ENCODE peak calls at places on chromosomes 12 and 14, in nine cellular contexts. G is esophagus squamous epithelium, Y is fibroblast of pulmonary artery, Z is body of pancreas, C is uterus, I is mesothelial cell of epicardium, E is cardiac muscle cell, R is suprapubic skin, N is tibial artery. D is an unnamed sample.
A peak's percentile ranks its signal among the peaks of the same experiment; 100 is the strongest.

GRCh38 chr12:31324845-31325523 is 966 bp downstream of the SINHCAF start:
- DNase-seq in G (no peak), Y (peak; percentile 62), Z (peak; percentile 59), C (peak; percentile 65), I (no peak), E (peak; percentile 67), R (peak; percentile 82), N (peak; percentile 79), D (no peak)

GRCh38 chr14:105087963-105088811 is 23.0 kb upstream of the GPR132 start:
- DNase-seq in G (no peak), Y (peak; percentile 61), Z (peak; percentile 41), C (peak; percentile 66), I (no peak), E (peak; percentile 86), R (peak; percentile 81), N (peak; percentile 88), D (no peak)

GRCh38 chr12:98816720-98817119 is 171.6 kb downstream of the APAF1 start:
- DNase-seq in G (no peak), Y (no peak), Z (no peak), C (no peak), I (no peak), E (no peak), R (no peak), N (no peak), D (no peak)

GRCh38 chr14:59254911-59255545 is 66.6 kb downstream of the DAAM1 start:
- DNase-seq in G (no peak), Y (peak; percentile 92), Z (no peak), C (peak; percentile 38), I (no peak), E (peak; percentile 90), R (no peak), N (peak; percentile 75), D (no peak)

GRCh38 chr14:104138891-104139459 is 588 bp downstream of the KIF26A start:
- DNase-seq in G (no peak), Y (no peak), Z (no peak), C (no peak), I (peak; percentile 25), E (no peak), R (peak; percentile 78), N (peak; percentile 55), D (no peak)

GRCh38 chr14:60311417-60311816 is 62.4 kb downstream of the PPM1A start:
- DNase-seq in G (no peak), Y (peak; percentile 52), Z (no peak), C (no peak), I (no peak), E (peak; percentile 66), R (no peak), N (no peak), D (no peak)

GRCh38 chr12:25377475-25378179 is 126.9 kb upstream of the KRAS start:
- DNase-seq in G (no peak), Y (peak; percentile 44), Z (no peak), C (no peak), I (no peak), E (peak; percentile 33), R (no peak), N (no peak), D (no peak)

GRCh38 chr12:58915634-58916033 is 4.7 kb downstream of the LRIG3 start:
- DNase-seq in G (no peak), Y (peak; percentile 58), Z (peak; percentile 38), C (peak; percentile 63), I (no peak), E (peak; percentile 64), R (peak; percentile 80), N (peak; percentile 70), D (no peak)

GRCh38 chr12:114738460-114739184 is 54.6 kb upstream of the TBX3 start:
- DNase-seq in G (no peak), Y (no peak), Z (no peak), C (no peak), I (no peak), E (no peak), R (no peak), N (no peak), D (no peak)

GRCh38 chr12:89932950-89933349 is 224.3 kb upstream of the ATP2B1 start:
- DNase-seq in G (no peak), Y (no peak), Z (no peak), C (no peak), I (no peak), E (no peak), R (no peak), N (no peak), D (no peak)

GRCh38 chr12:19575307-19576243 is 136.3 kb downstream of the AEBP2 start:
- DNase-seq in G (no peak), Y (peak; percentile 87), Z (peak; percentile 22), C (peak; percentile 84), I (no peak), E (peak; percentile 74), R (no peak), N (no peak), D (no peak)

GRCh38 chr12:54993181-54993835 is 8.7 kb upstream of the TESPA1 start:
- DNase-seq in G (no peak), Y (peak; percentile 77), Z (peak; percentile 54), C (peak; percentile 34), I (no peak), E (peak; percentile 78), R (no peak), N (no peak), D (peak; percentile 31)

GRCh38 chr12:2064078-2064507 is 11.3 kb downstream of the CACNA1C start:
- DNase-seq in G (no peak), Y (peak; percentile 35), Z (no peak), C (no peak), I (no peak), E (peak; percentile 71), R (no peak), N (no peak), D (no peak)

GRCh38 chr12:55728185-55728931 is 451 bp downstream of the CD63 start:
- DNase-seq in G (no peak), Y (peak; percentile 69), Z (peak; percentile 84), C (peak; percentile 83), I (no peak), E (peak; percentile 84), R (peak; percentile 93), N (peak; percentile 93), D (no peak)

GRCh38 chr12:111840831-111841230 is 1.2 kb upstream of the MAPKAPK5 start:
- DNase-seq in G (no peak), Y (no peak), Z (no peak), C (no peak), I (no peak), E (no peak), R (no peak), N (no peak), D (no peak)

GRCh38 chr12:51675062-51675803 is 84.2 kb downstream of the SCN8A start:
- DNase-seq in G (no peak), Y (no peak), Z (no peak), C (no peak), I (no peak), E (no peak), R (no peak), N (no peak), D (no peak)

GRCh38 chr12:20220339-20220738 is 148.0 kb upstream of the PDE3A start:
- DNase-seq in G (no peak), Y (peak; percentile 75), Z (no peak), C (no peak), I (no peak), E (peak; percentile 77), R (no peak), N (no peak), D (no peak)

GRCh38 chr14:52399886-52400599 is 85.9 kb downstream of the PTGER2 start:
- DNase-seq in G (no peak), Y (peak; percentile 17), Z (no peak), C (peak; percentile 27), I (no peak), E (peak; percentile 16), R (no peak), N (no peak), D (no peak)
- TF ChIP-seq CTCF in G (no peak), Y (peak; percentile 20), Z (no peak), C (no peak), I (no peak), E (peak; percentile 6), R (no peak), N (no peak), D (no peak)

GRCh38 chr14:97978336-97978735 is 1181.2 kb downstream of the VRK1 start:
- DNase-seq in G (no peak), Y (peak; percentile 2), Z (peak; percentile 64), C (peak; percentile 80), I (peak; percentile 56), E (no peak), R (peak; percentile 88), N (peak; percentile 88), D (no peak)
- TF ChIP-seq CTCF in G (peak; percentile 18), Y (no peak), Z (peak; percentile 12), C (no peak), I (no peak), E (no peak), R (peak; percentile 37), N (peak; percentile 28), D (peak; percentile 24)

GRCh38 chr12:42603246-42603645 is 13.7 kb upstream of the PRICKLE1 start:
- DNase-seq in G (no peak), Y (no peak), Z (no peak), C (no peak), I (no peak), E (no peak), R (no peak), N (no peak), D (no peak)
- TF ChIP-seq CTCF in G (no peak), Y (no peak), Z (no peak), C (no peak), I (no peak), E (no peak), R (no peak), N (no peak), D (no peak)

GRCh38 chr14:30680036-30680435 is 57.9 kb downstream of the SCFD1 start:
- DNase-seq in G (no peak), Y (no peak), Z (no peak), C (no peak), I (no peak), E (no peak), R (no peak), N (no peak), D (no peak)

GRCh38 chr14:30679032-30679431 is 56.9 kb downstream of the SCFD1 start:
- DNase-seq in G (no peak), Y (no peak), Z (no peak), C (no peak), I (no peak), E (no peak), R (no peak), N (no peak), D (no peak)

GRCh38 chr14:30681752-30682355 is 59.7 kb downstream of the SCFD1 start:
- DNase-seq in G (no peak), Y (peak; percentile 29), Z (no peak), C (no peak), I (no peak), E (peak; percentile 10), R (no peak), N (no peak), D (no peak)
- TF ChIP-seq CTCF in G (peak; percentile 26), Y (peak; percentile 54), Z (peak; percentile 16), C (no peak), I (no peak), E (peak; percentile 48), R (no peak), N (no peak), D (peak; percentile 18)

DNA sequence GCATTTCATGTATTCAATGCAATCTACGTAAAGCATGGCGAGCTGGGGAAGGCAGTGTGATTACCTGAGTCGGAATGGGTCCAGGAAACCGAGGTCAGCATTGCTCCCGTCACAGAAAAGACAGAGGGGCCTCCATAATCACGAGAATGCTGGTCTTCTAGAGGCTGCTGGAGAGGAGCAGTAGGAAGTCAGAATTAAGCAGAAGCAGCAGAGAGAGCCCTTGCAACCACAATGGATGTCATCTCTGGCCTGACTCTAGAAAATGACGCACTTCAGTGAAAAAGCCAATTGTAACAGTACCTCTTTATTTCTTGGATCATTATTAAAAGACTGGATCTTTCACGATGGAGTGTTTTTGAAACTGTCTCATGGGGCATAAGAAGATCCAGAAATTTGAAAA is 69.5 kb upstream of the FOXN3 start:
- DNase-seq in G (no peak), Y (no peak), Z (no peak), C (no peak), I (no peak), E (no peak), R (no peak), N (peak; percentile 31), D (no peak)
- TF ChIP-seq CTCF in G (no peak), Y (no peak), Z (no peak), C (no peak), I (no peak), E (no peak), R (no peak), N (no peak), D (no peak)